ENCODE peak calls at places on chromosomes 6 and 20, in four cellular contexts. O, X, D and J are unnamed samples.
A peak's percentile ranks its signal among the peaks of the same experiment; 100 is the strongest.

GRCh38 chr20:46398963-46399362 is 7.5 kb downstream of the ELMO2 start:
- DNase-seq in O (no peak), X (no peak), D (no peak), J (no peak)

GRCh38 chr6:167077241-167077932 is 45.5 kb upstream of the CCR6 start:
- DNase-seq in O (no peak), X (no peak), D (no peak), J (no peak)

GRCh38 chr6:11609324-11610071 is 71.9 kb downstream of the TMEM170B start:
- DNase-seq in O (no peak), X (no peak), D (peak; percentile 94), J (no peak)

GRCh38 chr6:582370-582769 is 74.5 kb downstream of the HUS1B start:
- DNase-seq in O (no peak), X (no peak), D (no peak), J (no peak)

GRCh38 chr6:72084992-72085569 is 198.7 kb downstream of the RIMS1 start:
- DNase-seq in O (peak; percentile 11), X (no peak), D (no peak), J (no peak)

GRCh38 chr20:5884465-5885335 is 65.6 kb downstream of the TRMT6 start:
- DNase-seq in O (no peak), X (no peak), D (no peak), J (no peak)

GRCh38 chr20:57897156-57897874 is 187.5 kb upstream of the PMEPA1 start:
- DNase-seq in O (no peak), X (no peak), D (no peak), J (no peak)

GRCh38 chr20:45467861-45468260 is 1.7 kb upstream of the WFDC2 start:
- DNase-seq in O (no peak), X (no peak), D (no peak), J (peak; percentile 34)